ENCODE peak calls at places on chromosomes 6 and 20, in ten cellular contexts. C, B, H, W, D, E, I, R, O and A are unnamed samples.

GRCh38 chr20:57653910-57654309 is 33.7 kb upstream of the ZBP1 start:
- DNase-seq in C (no peak), B (no peak), H (no peak), W (peak), D (no peak), E (no peak), I (no peak), R (no peak), O (no peak), A (no peak)

GRCh38 chr20:50538276-50538675 is 28.1 kb downstream of the PTPN1 start:
- DNase-seq in C (no peak), B (no peak), H (no peak), W (no peak), D (no peak), E (no peak), I (no peak), R (no peak), O (no peak), A (no peak)

GRCh38 chr6:13811627-13812358 is 2.6 kb downstream of the MCUR1 start:
- DNase-seq in C (no peak), B (no peak), H (no peak), W (no peak), D (no peak), E (no peak), I (no peak), R (no peak), O (no peak), A (no peak)

GRCh38 chr6:143457563-143458359 is 7.2 kb downstream of the PEX3 start:
- DNase-seq in C (no peak), B (no peak), H (no peak), W (no peak), D (no peak), E (peak), I (no peak), R (peak), O (peak), A (no peak)

GRCh38 chr20:9062066-9062465 is 6.8 kb upstream of the PLCB4 start:
- DNase-seq in C (no peak), B (no peak), H (no peak), W (no peak), D (no peak), E (no peak), I (no peak), R (no peak), O (no peak), A (no peak)

GRCh38 chr6:113854531-113855499 is 2.3 kb upstream of the MARCKS start:
- DNase-seq in C (peak), B (peak), H (peak), W (peak), D (peak), E (peak), I (peak), R (peak), O (no peak), A (no peak)

GRCh38 chr20:23515250-23515939 is 24.5 kb downstream of the CST8 start:
- DNase-seq in C (no peak), B (no peak), H (no peak), W (no peak), D (no peak), E (no peak), I (no peak), R (no peak), O (no peak), A (peak)

GRCh38 chr6:36130672-36131516 is 581 bp downstream of the MAPK13 start:
- DNase-seq in C (no peak), B (no peak), H (peak), W (no peak), D (peak), E (no peak), I (no peak), R (no peak), O (no peak), A (no peak)

GRCh38 chr6:56940977-56941376 is 13.9 kb upstream of the BEND6 start:
- DNase-seq in C (no peak), B (no peak), H (no peak), W (no peak), D (no peak), E (no peak), I (no peak), R (no peak), O (no peak), A (no peak)

GRCh38 chr20:48620486-48621255 is 207.1 kb downstream of the PREX1 start:
- DNase-seq in C (peak), B (peak), H (peak), W (peak), D (peak), E (peak), I (peak), R (peak), O (peak), A (peak)

GRCh38 chr6:26660096-26660425 is 515 bp upstream of the ZNF322 start:
- DNase-seq in C (no peak), B (peak), H (no peak), W (peak), D (no peak), E (no peak), I (no peak), R (no peak), O (no peak), A (no peak)

GRCh38 chr6:35327349-35328027 is 14.9 kb upstream of the PPARD start:
- DNase-seq in C (no peak), B (peak), H (peak), W (peak), D (peak), E (peak), I (no peak), R (peak), O (peak), A (no peak)

GRCh38 chr6:166460473-166461437 is 78.0 kb upstream of the MPC1 start:
- DNase-seq in C (no peak), B (peak), H (no peak), W (no peak), D (no peak), E (no peak), I (no peak), R (peak), O (no peak), A (peak)

GRCh38 chr6:52718535-52718934 is 44.7 kb downstream of the GSTA2 start:
- DNase-seq in C (no peak), B (no peak), H (no peak), W (no peak), D (no peak), E (no peak), I (no peak), R (no peak), O (no peak), A (no peak)

GRCh38 chr6:13573669-13574110 is 711 bp upstream of the SIRT5 start:
- DNase-seq in C (no peak), B (no peak), H (peak), W (peak), D (no peak), E (peak), I (peak), R (no peak), O (peak), A (no peak)

GRCh38 chr6:46042355-46042999 is 26.8 kb upstream of the CLIC5 start:
- DNase-seq in C (no peak), B (peak), H (peak), W (peak), D (no peak), E (peak), I (no peak), R (peak), O (peak), A (no peak)

GRCh38 chr6:167934426-167934864 is 63.0 kb upstream of the KIF25 start:
- DNase-seq in C (no peak), B (no peak), H (peak), W (no peak), D (no peak), E (peak), I (no peak), R (no peak), O (no peak), A (no peak)

GRCh38 chr6:491233-491632 is 99.7 kb downstream of the IRF4 start:
- DNase-seq in C (no peak), B (no peak), H (no peak), W (no peak), D (no peak), E (no peak), I (no peak), R (no peak), O (no peak), A (no peak)

GRCh38 chr6:125170376-125170775 is 16.8 kb downstream of the TPD52L1 start:
- DNase-seq in C (no peak), B (no peak), H (peak), W (no peak), D (no peak), E (no peak), I (no peak), R (no peak), O (no peak), A (no peak)

GRCh38 chr20:51456511-51457280 is 85.8 kb downstream of the NFATC2 start:
- DNase-seq in C (peak), B (peak), H (peak), W (peak), D (no peak), E (peak), I (peak), R (peak), O (peak), A (no peak)

GRCh38 chr6:136846046-136846445 is 23.7 kb downstream of the PEX7 start:
- DNase-seq in C (peak), B (peak), H (peak), W (peak), D (peak), E (peak), I (no peak), R (peak), O (peak), A (peak)

GRCh38 chr6:121223930-121224329 is 110.3 kb downstream of the TBC1D32 start:
- DNase-seq in C (no peak), B (no peak), H (no peak), W (no peak), D (no peak), E (no peak), I (no peak), R (no peak), O (no peak), A (no peak)

GRCh38 chr6:13711384-13711725 is 280 bp downstream of the RANBP9 start:
- DNase-seq in C (no peak), B (peak), H (peak), W (no peak), D (peak), E (no peak), I (no peak), R (no peak), O (peak), A (no peak)

GRCh38 chr6:165049362-165049761 is 260.0 kb downstream of the C6orf118 start:
- DNase-seq in C (no peak), B (peak), H (no peak), W (no peak), D (no peak), E (peak), I (no peak), R (no peak), O (peak), A (peak)

GRCh38 chr20:40506567-40506966 is 182.5 kb downstream of the MAFB start:
- DNase-seq in C (peak), B (no peak), H (peak), W (peak), D (no peak), E (no peak), I (no peak), R (peak), O (peak), A (peak)

GRCh38 chr6:138086573-138087196 is 20.5 kb downstream of the PERP start:
- DNase-seq in C (peak), B (no peak), H (peak), W (peak), D (no peak), E (no peak), I (no peak), R (no peak), O (peak), A (no peak)

GRCh38 chr6:15602144-15602543 is 60.7 kb downstream of the DTNBP1 start:
- DNase-seq in C (no peak), B (no peak), H (no peak), W (no peak), D (no peak), E (no peak), I (no peak), R (no peak), O (no peak), A (no peak)

GRCh38 chr20:57774111-57774880 is 64.5 kb upstream of the PMEPA1 start:
- DNase-seq in C (no peak), B (no peak), H (no peak), W (no peak), D (no peak), E (no peak), I (no peak), R (no peak), O (no peak), A (no peak)

GRCh38 chr6:6717953-6718352 is 129.4 kb downstream of the LY86 start:
- DNase-seq in C (no peak), B (no peak), H (no peak), W (no peak), D (no peak), E (no peak), I (no peak), R (no peak), O (no peak), A (no peak)

GRCh38 chr6:35049885-35050284 is 91.3 kb downstream of the TCP11 start:
- DNase-seq in C (peak), B (no peak), H (no peak), W (no peak), D (no peak), E (no peak), I (no peak), R (no peak), O (no peak), A (no peak)

GRCh38 chr6:4323322-4323721 is 187.9 kb upstream of the ECI2 start:
- DNase-seq in C (no peak), B (no peak), H (no peak), W (no peak), D (no peak), E (no peak), I (no peak), R (no peak), O (no peak), A (no peak)

GRCh38 chr6:41462980-41463930 is 82.9 kb upstream of the FOXP4 start:
- DNase-seq in C (no peak), B (peak), H (peak), W (peak), D (no peak), E (peak), I (peak), R (peak), O (peak), A (no peak)

GRCh38 chr6:5094327-5094726 is 9.2 kb downstream of the PPP1R3G start:
- DNase-seq in C (peak), B (no peak), H (no peak), W (no peak), D (no peak), E (no peak), I (no peak), R (peak), O (peak), A (no peak)

GRCh38 chr6:90110971-90111370 is 185.7 kb downstream of the BACH2 start:
- DNase-seq in C (no peak), B (no peak), H (no peak), W (no peak), D (peak), E (no peak), I (no peak), R (no peak), O (no peak), A (no peak)

GRCh38 chr6:151413372-151414145 is 22.2 kb upstream of the ZBTB2 start:
- DNase-seq in C (no peak), B (no peak), H (peak), W (no peak), D (peak), E (no peak), I (no peak), R (no peak), O (no peak), A (no peak)

GRCh38 chr6:7219310-7219709 is 93.7 kb downstream of the SSR1 start:
- DNase-seq in C (peak), B (no peak), H (peak), W (no peak), D (no peak), E (no peak), I (no peak), R (peak), O (peak), A (no peak)